ENCODE peak calls at places on chromosome 20, in six cellular contexts. R is iPS DF 6.9; F is cardiac muscle cell; G is effector memory CD4-positive, alpha-beta T cell; O is sigmoid colon; N is naive thymus-derived CD4-positive, alpha-beta T cell. W is an unnamed sample. For H3K4me1, the result is how much of the 10 kb centered on the place peaks cover.

GRCh38 chr20:51054233-51054632 is 31.3 kb upstream of the KCNG1 start:
- DNase-seq in R (no peak), F (no peak), G (no peak), O (no peak), N (no peak), W (no peak)

GRCh38 chr20:1879369-1879768 is 15.8 kb upstream of the SIRPA start:
- DNase-seq in R (no peak), F (peak), G (no peak), O (no peak), N (no peak), W (no peak)

GRCh38 chr20:63884506-63885263 is 10.2 kb upstream of the DNAJC5 start:
- DNase-seq in R (no peak), F (no peak), G (no peak), O (no peak), N (no peak), W (no peak)

GRCh38 chr20:63328026-63328700 is 33.0 kb downstream of the CHRNA4 start:
- DNase-seq in R (no peak), F (no peak), G (no peak), O (no peak), N (no peak), W (no peak)

GRCh38 chr20:47985092-47985850 is 200.0 kb upstream of the SULF2 start:
- DNase-seq in R (no peak), F (peak), G (no peak), O (no peak), N (no peak), W (no peak)

GRCh38 chr20:62953839-62954703 is 1.6 kb downstream of the SLC17A9 start:
- DNase-seq in R (no peak), F (peak), G (peak), O (peak), N (peak), W (peak)

GRCh38 chr20:4026093-4026601 is 10.8 kb upstream of the RNF24 start:
- DNase-seq in R (no peak), F (peak), G (no peak), O (peak), N (no peak), W (no peak)

GRCh38 chr20:56202493-56203077 is 45.9 kb upstream of the MC3R start:
- DNase-seq in R (no peak), F (no peak), G (no peak), O (no peak), N (no peak), W (no peak)

GRCh38 chr20:4546786-4547185 is 174.9 kb upstream of the PRND start:
- DNase-seq in R (no peak), F (no peak), G (no peak), O (no peak), N (no peak), W (peak)

GRCh38 chr20:1882026-1882425 is 13.2 kb upstream of the SIRPA start:
- DNase-seq in R (no peak), F (no peak), G (no peak), O (no peak), N (no peak), W (no peak)

GRCh38 chr20:15628954-15629353 is 944.3 kb downstream of the KIF16B start:
- DNase-seq in R (no peak), F (no peak), G (no peak), O (no peak), N (no peak), W (no peak)

GRCh38 chr20:46179811-46180326 is 61.8 kb downstream of the CD40 start:
- DNase-seq in R (no peak), F (peak), G (no peak), O (no peak), N (no peak), W (no peak)

GRCh38 chr20:3698511-3699436 is 13.6 kb downstream of the SIGLEC1 start:
- DNase-seq in R (no peak), F (no peak), G (no peak), O (no peak), N (no peak), W (no peak)

GRCh38 chr20:31496761-31497295 is 17.4 kb upstream of the HM13 start:
- DNase-seq in R (no peak), F (no peak), G (no peak), O (peak), N (no peak), W (no peak)
- H3K4me3 ChIP-seq in R (no peak), F (no peak), G (no peak), O (peak), N (no peak), W (no peak)

DNA sequence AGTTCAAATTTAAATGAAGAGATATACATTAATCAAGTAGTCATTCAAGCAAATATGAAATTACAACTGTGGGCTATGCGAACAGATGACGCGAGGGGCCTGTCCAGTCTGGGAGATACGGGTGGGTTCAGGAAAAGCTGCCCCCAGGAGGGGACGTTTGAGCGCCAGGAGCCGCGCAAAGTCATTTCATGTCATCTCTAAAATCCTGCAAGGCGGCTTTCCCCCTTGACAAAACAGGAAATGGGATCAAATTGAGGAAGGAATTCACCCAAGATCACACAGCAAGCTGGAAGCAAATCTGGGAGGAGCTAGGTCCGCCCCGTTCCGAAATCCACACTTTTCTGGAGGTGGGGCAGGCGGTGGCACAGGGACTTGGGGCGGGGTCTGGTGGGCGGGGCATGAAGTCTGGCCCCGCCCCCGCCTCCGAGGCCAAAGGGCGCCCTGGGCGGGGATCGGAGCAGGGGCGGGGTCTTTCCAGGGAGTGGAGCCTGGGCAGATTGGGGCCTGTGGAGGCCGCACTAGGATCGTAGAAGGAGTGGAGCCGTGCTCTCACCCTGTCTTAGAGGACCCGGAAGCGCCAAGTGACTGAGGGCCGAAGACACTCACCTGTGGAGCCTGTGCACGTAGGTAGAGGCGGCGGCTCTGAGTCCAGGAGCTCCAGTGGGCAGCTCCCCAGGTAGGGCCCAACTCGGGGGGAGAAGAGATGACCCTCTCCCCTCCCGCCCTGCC is at the start of gene LPIN3:
- DNase-seq in R (peak), F (peak), G (peak), O (peak), N (peak), W (peak)
- H3K27ac ChIP-seq in R (no peak), F (peak), G (no peak), O (peak), N (no peak), W (peak)

GRCh38 chr20:25055711-25056492 is 2.0 kb downstream of the ACSS1 start:
- DNase-seq in R (no peak), F (no peak), G (no peak), O (peak), N (no peak), W (peak)
- H3K4me1 ChIP-seq in R (under half), F (under half), G (under half), O (half or more), N (under half), W (under half)

GRCh38 chr20:13936781-13937576 is 53.4 kb downstream of the SEL1L2 start:
- DNase-seq in R (no peak), F (no peak), G (no peak), O (no peak), N (no peak), W (no peak)

GRCh38 chr20:13934992-13935894 is 55.2 kb downstream of the SEL1L2 start:
- DNase-seq in R (no peak), F (no peak), G (no peak), O (no peak), N (no peak), W (no peak)

GRCh38 chr20:13941031-13941430 is 49.4 kb downstream of the SEL1L2 start:
- DNase-seq in R (no peak), F (no peak), G (no peak), O (no peak), N (no peak), W (no peak)
- H3K4me3 ChIP-seq in R (no peak), F (no peak), G (no peak), O (no peak), N (no peak), W (no peak)

GRCh38 chr20:33725607-33726264 is 5.6 kb upstream of the PXMP4 start:
- DNase-seq in R (no peak), F (no peak), G (no peak), O (no peak), N (no peak), W (no peak)

GRCh38 chr20:33727806-33728205 is 4.0 kb upstream of the ZNF341 start:
- DNase-seq in R (no peak), F (no peak), G (no peak), O (no peak), N (no peak), W (no peak)

GRCh38 chr20:33721391-33722140 is 1.5 kb upstream of the PXMP4 start:
- DNase-seq in R (no peak), F (no peak), G (no peak), O (no peak), N (no peak), W (no peak)

GRCh38 chr20:33727115-33727479 is 4.7 kb upstream of the ZNF341 start:
- DNase-seq in R (no peak), F (no peak), G (no peak), O (no peak), N (no peak), W (no peak)

GRCh38 chr20:33724439-33725094 is 4.5 kb upstream of the PXMP4 start:
- DNase-seq in R (no peak), F (no peak), G (no peak), O (no peak), N (no peak), W (peak)
- H3K27ac ChIP-seq in R (no peak), F (no peak), G (no peak), O (no peak), N (no peak), W (no peak)

GRCh38 chr20:32523613-32524218 is 61.4 kb downstream of the NOL4L start:
- DNase-seq in R (no peak), F (no peak), G (no peak), O (no peak), N (no peak), W (no peak)
- H3K4me1 ChIP-seq in R (under half), F (under half), G (half or more), O (under half), N (under half), W (under half)

GRCh38 chr20:676315-676937 is 824 bp upstream of the SCRT2 start:
- DNase-seq in R (no peak), F (no peak), G (no peak), O (no peak), N (no peak), W (no peak)

GRCh38 chr20:673606-674005 is 2.0 kb downstream of the SCRT2 start:
- DNase-seq in R (no peak), F (no peak), G (no peak), O (no peak), N (no peak), W (no peak)

GRCh38 chr20:676967-677366 is 1.4 kb upstream of the SCRT2 start:
- DNase-seq in R (no peak), F (no peak), G (no peak), O (no peak), N (no peak), W (no peak)

GRCh38 chr20:674936-675452 is 608 bp downstream of the SCRT2 start:
- DNase-seq in R (no peak), F (no peak), G (no peak), O (no peak), N (no peak), W (no peak)

DNA sequence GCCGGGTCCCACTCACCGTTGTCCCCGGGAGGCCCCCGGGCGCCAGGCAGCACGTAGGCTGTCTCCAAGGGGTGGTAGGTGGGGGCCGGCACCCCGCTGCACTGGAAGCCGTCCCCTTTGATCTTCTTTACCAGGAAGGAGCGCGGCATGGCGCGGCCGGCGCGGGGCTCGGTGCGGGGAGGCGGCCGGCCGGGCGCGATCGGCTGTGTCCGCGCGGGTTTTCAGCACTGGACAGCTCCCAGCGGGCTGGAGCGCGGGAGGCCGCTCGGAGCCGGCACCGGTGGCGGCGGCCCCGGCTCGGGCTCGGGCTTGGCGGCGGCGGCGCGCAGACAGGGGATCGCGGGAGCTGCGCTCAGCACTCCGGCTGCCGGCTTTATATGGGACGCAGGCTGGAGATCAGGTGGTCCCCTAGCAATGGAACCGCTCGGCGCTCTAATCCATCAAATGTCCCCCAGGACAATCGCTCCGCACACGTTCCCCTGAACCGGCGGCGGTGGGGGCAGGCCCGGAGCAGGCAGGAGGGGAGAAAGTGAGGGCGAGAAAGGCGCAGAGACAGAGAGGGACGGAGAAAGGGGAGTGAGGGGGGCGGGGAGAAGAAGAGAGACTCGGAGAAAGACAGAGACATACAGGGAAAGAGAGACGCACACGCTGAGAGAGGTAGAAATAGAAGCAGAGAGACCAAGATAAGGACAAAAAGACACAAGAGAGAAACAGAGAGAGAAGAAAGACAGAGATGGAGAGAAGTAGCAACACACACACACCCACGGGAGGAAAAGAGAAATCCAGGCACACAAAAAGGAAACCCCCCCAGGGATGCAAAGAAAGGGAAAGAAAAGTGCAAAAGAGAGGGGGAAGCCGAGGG is at the start of gene SCRT2:
- DNase-seq in R (no peak), F (peak), G (peak), O (peak), N (peak), W (peak)
- H3K4me3 ChIP-seq in R (peak), F (peak), G (no peak), O (peak), N (no peak), W (no peak)

DNA sequence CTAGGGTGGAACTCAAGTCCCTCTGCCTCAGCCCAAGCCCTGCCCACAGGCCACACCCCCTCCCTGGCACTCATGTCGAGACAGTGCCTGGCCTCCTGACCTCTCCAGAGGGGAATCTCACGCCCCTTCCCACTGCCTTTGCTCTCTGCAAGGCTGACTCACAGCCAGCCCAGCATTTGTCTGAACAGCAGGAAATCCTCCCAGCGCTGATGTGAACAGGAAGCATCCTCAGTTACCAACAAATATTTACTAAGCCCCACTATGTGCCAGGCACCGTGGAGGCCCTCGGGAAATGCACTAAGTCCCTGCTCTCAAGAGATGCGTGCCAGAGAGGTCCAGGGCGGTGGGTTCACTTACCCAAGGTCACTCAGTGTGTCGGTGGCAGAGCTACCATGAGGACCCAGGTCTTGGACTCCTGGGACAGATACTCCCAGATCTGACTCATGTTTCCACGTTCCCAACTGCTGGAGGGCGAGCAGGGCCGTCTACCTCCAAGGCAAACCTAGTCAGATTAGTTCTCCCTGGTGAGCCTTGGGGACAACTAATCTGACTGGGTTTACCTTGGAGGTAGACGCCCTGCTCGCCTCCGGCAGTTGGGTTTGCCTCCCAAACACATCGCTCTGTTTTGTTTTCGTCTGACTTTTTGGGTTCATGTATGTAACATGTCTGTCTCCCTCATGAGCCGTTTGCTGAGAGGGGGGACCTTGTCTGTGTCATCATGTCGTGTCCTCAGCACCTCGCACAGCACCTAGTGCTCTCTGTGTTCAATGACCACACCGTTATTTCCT is 7.7 kb downstream of the ADA start:
- DNase-seq in R (no peak), F (peak), G (peak), O (peak), N (peak), W (peak)
- H3K27ac ChIP-seq in R (no peak), F (no peak), G (peak), O (peak), N (peak), W (peak)